ENCODE peak calls at places on chromosomes 16 and 17, in ten cellular contexts. S is ascending aorta, Q is nephron progenitor cell, J is GM13976, I is fibroblast of lung, X is Peyer's patch, Z is progenitor cell of endocrine pancreas, K is spleen, U is WTC11, C is fibroblast of pulmonary artery. H is an unnamed sample.

GRCh38 chr17:61321344-61321743 is 78.3 kb upstream of the TBX2 start:
- DNase-seq in S (no peak), Q (no peak), J (no peak), I (no peak), X (no peak), Z (no peak), K (no peak), U (no peak), C (no peak), H (no peak)

GRCh38 chr16:70768205-70768580 is 32.8 kb downstream of the VAC14 start:
- DNase-seq in S (no peak), Q (no peak), J (no peak), I (peak), X (no peak), Z (no peak), K (no peak), U (no peak), C (no peak), H (no peak)

GRCh38 chr17:42456223-42457106 is 2.2 kb upstream of the ATP6V0A1 start:
- DNase-seq in S (no peak), Q (no peak), J (peak), I (peak), X (peak), Z (no peak), K (no peak), U (no peak), C (peak), H (no peak)

GRCh38 chr17:81838753-81839255 is 4.0 kb upstream of the PPP1R27 start:
- DNase-seq in S (no peak), Q (no peak), J (no peak), I (no peak), X (no peak), Z (no peak), K (peak), U (no peak), C (no peak), H (no peak)

GRCh38 chr16:57997176-57997527 is 3.3 kb downstream of the ZNF319 start:
- DNase-seq in S (no peak), Q (no peak), J (no peak), I (no peak), X (no peak), Z (no peak), K (peak), U (no peak), C (no peak), H (no peak)

GRCh38 chr16:11328172-11329079 is 16.8 kb upstream of the RMI2 start:
- DNase-seq in S (peak), Q (no peak), J (peak), I (peak), X (peak), Z (no peak), K (peak), U (peak), C (peak), H (peak)

GRCh38 chr17:51351890-51352289 is 91.5 kb downstream of the UTP18 start:
- DNase-seq in S (no peak), Q (no peak), J (no peak), I (peak), X (no peak), Z (no peak), K (no peak), U (no peak), C (peak), H (no peak)

GRCh38 chr16:28538733-28539596 is at the start of gene NUPR1:
- DNase-seq in S (peak), Q (no peak), J (no peak), I (peak), X (peak), Z (no peak), K (no peak), U (peak), C (peak), H (peak)

GRCh38 chr17:48472485-48473281 is 42.7 kb upstream of the SKAP1 start:
- DNase-seq in S (no peak), Q (peak), J (no peak), I (no peak), X (no peak), Z (no peak), K (no peak), U (no peak), C (peak), H (peak)

GRCh38 chr17:77619326-77619725 is 339.2 kb upstream of the TNRC6C start:
- DNase-seq in S (no peak), Q (no peak), J (no peak), I (no peak), X (no peak), Z (no peak), K (no peak), U (no peak), C (no peak), H (no peak)

GRCh38 chr17:19019041-19019941 is 14.7 kb upstream of the FAM83G start:
- DNase-seq in S (no peak), Q (no peak), J (no peak), I (no peak), X (no peak), Z (no peak), K (peak), U (no peak), C (no peak), H (no peak)

GRCh38 chr17:58534901-58535421 is 20.5 kb upstream of the MTMR4 start:
- DNase-seq in S (no peak), Q (no peak), J (no peak), I (peak), X (no peak), Z (no peak), K (peak), U (no peak), C (peak), H (no peak)

GRCh38 chr16:84137287-84137686 is 7.7 kb downstream of the HSDL1 start:
- DNase-seq in S (no peak), Q (peak), J (no peak), I (no peak), X (no peak), Z (no peak), K (no peak), U (no peak), C (no peak), H (no peak)

GRCh38 chr16:1825864-1826690 is 548 bp downstream of the HAGH start:
- DNase-seq in S (no peak), Q (peak), J (peak), I (no peak), X (peak), Z (peak), K (peak), U (peak), C (peak), H (no peak)

GRCh38 chr17:19024101-19025078 is 19.8 kb upstream of the FAM83G start:
- DNase-seq in S (no peak), Q (peak), J (no peak), I (no peak), X (no peak), Z (no peak), K (peak), U (no peak), C (no peak), H (no peak)

GRCh38 chr17:289409-289808 is 63.2 kb downstream of the RPH3AL start:
- DNase-seq in S (peak), Q (no peak), J (no peak), I (no peak), X (no peak), Z (no peak), K (peak), U (no peak), C (no peak), H (no peak)

GRCh38 chr16:75074920-75075687 is 41.5 kb downstream of the LDHD start:
- DNase-seq in S (no peak), Q (no peak), J (peak), I (no peak), X (peak), Z (no peak), K (peak), U (no peak), C (peak), H (no peak)

GRCh38 chr17:83193336-83194188 is 114.2 kb downstream of the METRNL start:
- DNase-seq in S (peak), Q (no peak), J (no peak), I (no peak), X (peak), Z (no peak), K (peak), U (peak), C (no peak), H (no peak)

GRCh38 chr17:77184474-77184873 is 43.7 kb downstream of the SEC14L1 start:
- DNase-seq in S (no peak), Q (no peak), J (no peak), I (no peak), X (no peak), Z (no peak), K (no peak), U (no peak), C (peak), H (no peak)

GRCh38 chr17:56269509-56269908 is 116.2 kb downstream of the ANKFN1 start:
- DNase-seq in S (no peak), Q (no peak), J (no peak), I (no peak), X (no peak), Z (no peak), K (no peak), U (no peak), C (no peak), H (no peak)

GRCh38 chr16:30941600-30942420 is 7.1 kb upstream of the ORAI3 start:
- DNase-seq in S (no peak), Q (peak), J (peak), I (peak), X (peak), Z (peak), K (peak), U (peak), C (peak), H (peak)

GRCh38 chr17:61309857-61310256 is 89.8 kb upstream of the TBX2 start:
- DNase-seq in S (peak), Q (no peak), J (no peak), I (peak), X (no peak), Z (no peak), K (no peak), U (no peak), C (peak), H (peak)

GRCh38 chr16:85615014-85615851 is 2.1 kb downstream of the GSE1 start:
- DNase-seq in S (no peak), Q (peak), J (no peak), I (no peak), X (peak), Z (peak), K (peak), U (peak), C (no peak), H (no peak)

GRCh38 chr17:17724307-17724921 is 43.2 kb downstream of the RAI1 start:
- DNase-seq in S (no peak), Q (no peak), J (peak), I (peak), X (peak), Z (no peak), K (peak), U (peak), C (peak), H (no peak)

GRCh38 chr16:81140930-81141780 is 45.0 kb upstream of the GCSH start:
- DNase-seq in S (no peak), Q (no peak), J (no peak), I (no peak), X (no peak), Z (no peak), K (no peak), U (peak), C (no peak), H (no peak)
- TF ChIP-seq CTCF in S (no peak), Q (no peak), J (no peak), I (no peak), X (no peak), Z (peak), K (no peak), U (peak), C (no peak), H (no peak)

GRCh38 chr17:80474231-80474932 is 2.0 kb downstream of the NPTX1 start:
- DNase-seq in S (no peak), Q (peak), J (no peak), I (peak), X (no peak), Z (no peak), K (no peak), U (no peak), C (peak), H (peak)
- TF ChIP-seq CTCF in S (no peak), Q (no peak), J (no peak), I (no peak), X (no peak), Z (no peak), K (no peak), U (no peak), C (peak), H (peak)

DNA sequence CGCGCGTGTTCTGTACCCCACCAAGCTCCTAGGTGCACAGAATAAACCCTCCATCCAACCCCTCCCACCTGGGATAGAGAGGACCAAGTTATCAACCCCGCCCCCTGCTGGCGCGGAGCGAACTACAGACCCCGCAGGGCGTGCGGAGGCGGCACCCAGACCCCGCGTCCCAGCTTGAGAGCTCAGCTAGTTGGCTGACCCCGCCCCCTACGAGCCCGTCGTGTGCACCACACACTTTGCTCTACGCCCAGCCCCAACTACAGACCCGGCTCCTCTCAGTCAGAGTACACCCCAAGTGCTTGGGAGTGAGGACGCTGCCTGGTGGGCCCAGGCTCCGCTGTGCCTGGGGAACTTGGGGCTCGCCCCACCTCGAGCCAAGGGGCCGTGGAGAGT is 1.5 kb downstream of the GRIN2A start:
- DNase-seq in S (no peak), Q (peak), J (peak), I (no peak), X (no peak), Z (peak), K (peak), U (peak), C (peak), H (no peak)
- TF ChIP-seq CTCF in S (peak), Q (peak), J (peak), I (peak), X (no peak), Z (peak), K (no peak), U (peak), C (peak), H (peak)

GRCh38 chr17:38752930-38753506 is 477 bp downstream of the PSMB3 start:
- DNase-seq in S (no peak), Q (peak), J (no peak), I (no peak), X (no peak), Z (no peak), K (peak), U (no peak), C (no peak), H (no peak)
- TF ChIP-seq CTCF in S (no peak), Q (no peak), J (no peak), I (no peak), X (no peak), Z (no peak), K (no peak), U (no peak), C (no peak), H (no peak)

DNA sequence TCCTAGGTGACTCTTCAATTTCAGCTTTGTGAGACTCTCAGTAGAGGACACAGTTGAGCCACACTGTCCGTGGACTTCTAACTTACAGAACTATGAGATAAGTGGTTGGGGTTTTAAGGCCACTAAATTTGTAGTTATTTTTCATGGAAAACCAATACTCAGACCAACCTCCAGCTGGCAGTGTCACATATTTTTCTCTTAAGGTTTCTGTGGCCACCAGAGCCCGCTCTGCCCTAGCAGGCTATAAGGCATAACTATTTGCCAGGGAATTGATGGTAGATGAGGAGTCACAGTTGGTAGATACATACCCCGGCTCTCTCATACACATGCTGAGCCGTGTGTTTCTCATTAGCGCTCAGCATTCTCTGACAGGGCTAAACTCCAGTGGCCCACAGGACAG is 336.8 kb upstream of the MON1B start:
- DNase-seq in S (no peak), Q (no peak), J (no peak), I (peak), X (no peak), Z (no peak), K (no peak), U (no peak), C (peak), H (no peak)
- TF ChIP-seq CTCF in S (no peak), Q (no peak), J (no peak), I (no peak), X (no peak), Z (no peak), K (no peak), U (no peak), C (peak), H (no peak)

H was measured in HFF-Myc.